ENCODE peak calls at places on chromosomes 7 and 10, in ten cellular contexts. K, B, Y, J, Q, R, A, S, H and P are unnamed samples.

GRCh38 chr7:100966542-100967291 is 2.6 kb upstream of the MUC12 start:
- DNase-seq in A (no peak), R (no peak), J (no peak), K (no peak), B (no peak), Q (no peak), S (no peak), Y (no peak), H (no peak), P (no peak)

GRCh38 chr10:43166879-43167490 is 28.7 kb downstream of the CSGALNACT2 start:
- DNase-seq in R (no peak), Y (no peak), A (no peak), S (no peak), J (no peak), Q (no peak), H (no peak), K (no peak), B (no peak), P (no peak)

GRCh38 chr7:121442845-121443244 is 46.7 kb upstream of the FAM3C start:
- DNase-seq in S (no peak), R (no peak), A (no peak), B (no peak), K (no peak), J (no peak), Y (peak), H (no peak), Q (no peak), P (no peak)

GRCh38 chr7:26399309-26399610 is 107.6 kb downstream of the SNX10 start:
- DNase-seq in R (no peak), Y (no peak), J (no peak), K (no peak), A (no peak), B (peak), Q (no peak), S (no peak), H (no peak), P (no peak)

GRCh38 chr7:101244385-101245146 is at the start of gene FIS1:
- DNase-seq in Y (peak), K (peak), H (peak), S (peak), Q (peak), J (peak), B (peak), A (peak), R (peak), P (peak)

GRCh38 chr7:130700760-130701159 is 14.4 kb upstream of the TSGA13 start:
- DNase-seq in K (no peak), S (no peak), R (no peak), A (no peak), B (no peak), Y (no peak), Q (no peak), H (no peak), J (no peak), P (no peak)

GRCh38 chr10:7230956-7231355 is 179.9 kb downstream of the SFMBT2 start:
- DNase-seq in H (no peak), Y (no peak), S (no peak), J (no peak), R (no peak), K (no peak), A (no peak), Q (no peak), B (no peak), P (no peak)

GRCh38 chr10:118504044-118504944 is 91.2 kb downstream of the PRLHR start:
- DNase-seq in S (peak), Q (no peak), R (peak), K (no peak), A (no peak), B (peak), Y (peak), J (peak), H (peak), P (no peak)

GRCh38 chr7:13577566-13578145 is 411.8 kb downstream of the ETV1 start:
- DNase-seq in S (no peak), J (no peak), A (no peak), B (no peak), K (no peak), H (no peak), Q (no peak), Y (no peak), R (no peak), P (no peak)

GRCh38 chr7:156379242-156380070 is 261.1 kb upstream of the RNF32 start:
- DNase-seq in J (no peak), B (no peak), R (no peak), Y (no peak), H (no peak), S (no peak), A (no peak), Q (no peak), K (peak), P (no peak)

GRCh38 chr7:1483536-1484505 is 20.4 kb downstream of the INTS1 start:
- DNase-seq in K (no peak), Y (no peak), A (no peak), J (no peak), B (no peak), R (no peak), Q (no peak), H (no peak), S (no peak), P (no peak)

GRCh38 chr7:54544356-54545240 is 2.4 kb downstream of the VSTM2A start:
- DNase-seq in Y (no peak), R (no peak), B (no peak), K (no peak), S (no peak), A (no peak), J (no peak), Q (no peak), H (no peak), P (no peak)

GRCh38 chr7:89623018-89623672 is 531.1 kb upstream of the STEAP1 start:
- DNase-seq in Y (peak), S (peak), B (no peak), H (peak), J (peak), K (no peak), R (peak), A (no peak), Q (peak), P (peak)

GRCh38 chr10:131315343-131315742 is 3.8 kb upstream of the TCERG1L start:
- DNase-seq in S (no peak), A (no peak), B (no peak), Y (peak), H (no peak), J (no peak), K (no peak), Q (no peak), R (no peak), P (no peak)

GRCh38 chr7:43905954-43906326 is 456 bp downstream of the URGCP start:
- DNase-seq in H (no peak), Q (no peak), Y (peak), B (peak), J (no peak), R (peak), K (peak), S (no peak), A (no peak), P (no peak)

GRCh38 chr10:88731296-88731695 is 25.2 kb downstream of the LIPK start:
- DNase-seq in S (peak), H (no peak), A (no peak), Q (no peak), J (no peak), Y (no peak), K (no peak), B (no peak), R (no peak), P (no peak)

GRCh38 chr7:29457565-29457971 is 106.1 kb upstream of the PRR15 start:
- DNase-seq in A (no peak), K (no peak), B (no peak), J (no peak), R (peak), Y (no peak), Q (no peak), H (no peak), S (peak), P (peak)

GRCh38 chr7:157433628-157434027 is 96.8 kb downstream of the DNAJB6 start:
- DNase-seq in Y (no peak), A (no peak), H (no peak), R (no peak), K (no peak), J (no peak), S (no peak), B (no peak), Q (no peak), P (no peak)

GRCh38 chr10:125631806-125632205 is 51.2 kb downstream of the TEX36 start:
- DNase-seq in B (no peak), J (no peak), R (no peak), Q (no peak), A (no peak), S (no peak), K (no peak), H (no peak), Y (no peak), P (no peak)

GRCh38 chr7:91330378-91331295 is 66.4 kb downstream of the FZD1 start:
- DNase-seq in A (no peak), S (no peak), B (no peak), H (no peak), R (no peak), Q (no peak), Y (no peak), K (no peak), J (no peak), P (no peak)

GRCh38 chr7:133051066-133051465 is 30.8 kb downstream of the CHCHD3 start:
- DNase-seq in J (no peak), H (no peak), R (peak), Y (no peak), B (peak), A (no peak), S (no peak), Q (no peak), K (no peak), P (no peak)

GRCh38 chr10:17344206-17344605 is 110.2 kb downstream of the ST8SIA6 start:
- DNase-seq in B (no peak), A (no peak), Y (no peak), Q (no peak), H (no peak), J (no peak), K (no peak), R (no peak), S (no peak), P (no peak)